ENCODE peak calls at places on chromosomes 16 and 17, in seven cellular contexts. P is body of pancreas, K is heart left ventricle, H is erythroblast, S is testis, J is tibial nerve, A is adrenal gland. F is an unnamed sample.

GRCh38 chr17:46727572-46728348 is 90.7 kb downstream of the WNT3 start:
- DNase-seq in S (no peak), H (no peak), A (no peak), J (no peak), P (no peak), K (no peak), F (no peak)

GRCh38 chr17:81448960-81449359 is 53.7 kb downstream of the BAHCC1 start:
- DNase-seq in K (no peak), A (no peak), P (no peak), J (no peak), H (no peak), S (no peak), F (no peak)

GRCh38 chr17:3738562-3739295 is 15.0 kb downstream of the HASPIN start:
- DNase-seq in P (peak), A (no peak), H (no peak), J (no peak), K (no peak), S (peak), F (peak)

GRCh38 chr17:57557793-57558681 is 187.1 kb downstream of the CCDC182 start:
- DNase-seq in H (no peak), K (no peak), S (no peak), P (no peak), A (no peak), J (no peak), F (peak)

GRCh38 chr17:8062807-8063483 is 24.1 kb downstream of the ALOX15B start:
- DNase-seq in K (no peak), P (no peak), A (no peak), H (peak), J (no peak), S (no peak), F (no peak)

GRCh38 chr17:56540791-56541190 is 52.7 kb upstream of the NOG start:
- DNase-seq in K (no peak), H (no peak), J (no peak), S (no peak), A (no peak), P (no peak), F (no peak)

GRCh38 chr17:41004397-41004796 is 4.5 kb downstream of the KRTAP3-1 start:
- DNase-seq in A (no peak), K (no peak), P (no peak), H (no peak), J (no peak), S (no peak), F (no peak)

GRCh38 chr17:60079401-60079861 is 710 bp upstream of the HEATR6 start:
- DNase-seq in J (no peak), A (peak), H (no peak), P (peak), S (no peak), K (no peak), F (no peak)

GRCh38 chr17:6567528-6568185 is 11.3 kb upstream of the PITPNM3 start:
- DNase-seq in H (peak), A (peak), P (no peak), S (peak), K (no peak), J (no peak), F (peak)

GRCh38 chr17:28897769-28898259 is 281 bp upstream of the FLOT2 start:
- DNase-seq in P (peak), H (peak), A (peak), S (peak), K (no peak), J (no peak), F (no peak)

GRCh38 chr17:2302740-2303277 is 776 bp downstream of the SMG6 start:
- DNase-seq in A (no peak), S (no peak), H (peak), J (no peak), P (no peak), K (no peak), F (no peak)

GRCh38 chr17:57773557-57773956 is 28.5 kb upstream of the CCDC182 start:
- DNase-seq in K (no peak), J (no peak), A (no peak), H (no peak), S (no peak), P (no peak), F (no peak)

GRCh38 chr16:83626676-83627075 is 181.1 kb upstream of the HSBP1 start:
- DNase-seq in J (no peak), S (no peak), A (no peak), P (no peak), H (no peak), K (no peak), F (no peak)

GRCh38 chr16:70647461-70648359 is 1.4 kb downstream of the IL34 start:
- DNase-seq in H (no peak), A (no peak), P (no peak), S (peak), K (no peak), J (no peak), F (no peak)

GRCh38 chr17:49687878-49688491 is 10.1 kb upstream of the SPOP start:
- DNase-seq in P (no peak), K (no peak), S (no peak), A (no peak), H (no peak), J (no peak), F (no peak)

GRCh38 chr16:7398536-7398935 is 65.9 kb downstream of the RBFOX1 start:
- DNase-seq in S (no peak), A (no peak), H (no peak), P (no peak), J (no peak), K (no peak), F (no peak)

GRCh38 chr17:77503916-77504651 is 363.3 kb downstream of the SEC14L1 start:
- DNase-seq in K (no peak), H (no peak), P (no peak), J (no peak), S (peak), A (no peak), F (peak)

GRCh38 chr16:69732101-69732500 is 5.7 kb upstream of the NQO1 start:
- DNase-seq in S (no peak), K (no peak), J (no peak), A (no peak), H (no peak), P (no peak), F (no peak)

GRCh38 chr17:48954300-48954755 is 9.7 kb upstream of the SNF8 start:
- DNase-seq in H (peak), A (no peak), K (no peak), J (no peak), P (no peak), S (no peak), F (no peak)

GRCh38 chr17:1905190-1905919 is 75.5 kb downstream of the RPA1 start:
- DNase-seq in K (no peak), H (no peak), P (no peak), J (no peak), A (no peak), S (no peak), F (no peak)

GRCh38 chr17:3919123-3919624 is 2.9 kb upstream of the P2RX1 start:
- DNase-seq in J (no peak), P (no peak), S (no peak), H (no peak), A (no peak), K (peak), F (no peak)

GRCh38 chr17:72175787-72176515 is 55.1 kb downstream of the SOX9 start:
- DNase-seq in H (no peak), A (no peak), J (no peak), P (peak), K (peak), S (no peak), F (no peak)

GRCh38 chr17:78671607-78672404 is 94.6 kb upstream of the DNAH17 start:
- DNase-seq in S (no peak), A (no peak), P (no peak), H (no peak), J (no peak), K (no peak), F (no peak)

GRCh38 chr16:55502801-55503366 is 6.0 kb upstream of the LPCAT2 start:
- DNase-seq in S (peak), H (no peak), J (peak), A (peak), K (peak), P (peak), F (peak)

GRCh38 chr16:2692948-2693651 is 10.8 kb downstream of the KCTD5 start:
- DNase-seq in J (no peak), K (no peak), P (no peak), A (no peak), H (no peak), S (peak), F (no peak)
- TF ChIP-seq POLR2A in J (no peak), K (no peak), P (no peak), A (no peak), H (no peak), S (no peak), F (no peak)

GRCh38 chr17:37781451-37781850 is 36.6 kb upstream of the HNF1B start:
- DNase-seq in H (no peak), S (no peak), P (no peak), K (no peak), A (no peak), J (no peak), F (no peak)
- TF ChIP-seq POLR2A in H (no peak), S (no peak), P (no peak), K (no peak), A (no peak), J (no peak), F (no peak)

GRCh38 chr16:27242398-27242797 is 26.2 kb downstream of the NSMCE1 start:
- DNase-seq in P (no peak), K (no peak), J (no peak), H (no peak), S (no peak), A (no peak), F (no peak)
- TF ChIP-seq POLR2A in P (no peak), K (no peak), J (no peak), H (no peak), S (no peak), A (no peak), F (no peak)

DNA sequence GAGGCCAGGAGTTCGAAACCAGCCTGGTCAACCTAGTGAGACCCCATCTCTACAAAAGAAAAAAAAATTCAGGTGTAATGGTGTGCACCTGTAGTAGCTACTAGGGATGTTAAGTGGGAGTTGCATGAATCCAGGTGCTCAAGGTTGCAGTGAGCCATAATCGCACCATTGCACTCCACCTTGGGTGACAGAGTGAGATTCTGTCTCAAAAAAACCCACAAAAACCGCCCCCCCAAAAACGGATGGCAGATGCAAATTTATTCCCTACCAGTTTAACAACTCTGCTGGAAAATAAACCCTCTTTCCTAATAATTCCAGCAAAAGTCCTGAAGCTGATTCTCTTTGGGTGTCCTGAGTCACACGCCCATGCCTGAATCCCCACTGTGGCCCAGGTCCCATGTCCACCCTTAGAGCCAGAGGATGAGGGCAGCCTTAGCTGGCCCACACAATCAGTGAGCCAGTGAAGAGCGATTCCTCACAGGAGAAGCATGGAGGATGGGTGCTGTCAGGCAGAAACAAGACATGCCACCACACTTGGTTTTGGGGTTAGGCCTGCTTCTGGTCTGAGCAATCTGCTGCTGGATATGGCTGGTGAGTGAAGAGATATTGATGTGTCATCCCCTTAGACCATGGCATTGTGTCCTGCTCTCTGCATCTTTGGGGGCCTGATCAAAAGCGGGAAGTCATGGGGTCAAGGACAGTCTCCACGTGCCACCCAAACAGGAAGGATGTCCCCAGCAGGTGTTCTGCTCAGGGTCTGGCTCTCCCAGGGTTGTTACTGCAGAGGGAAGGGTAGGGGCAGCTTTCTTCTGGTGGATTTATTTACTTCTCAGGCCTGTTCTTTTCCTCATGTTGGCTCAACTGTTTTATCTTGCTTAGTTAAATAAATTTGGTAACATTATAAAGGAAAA is 140.6 kb downstream of the PRKCB start:
- DNase-seq in J (no peak), H (no peak), A (no peak), K (no peak), P (no peak), S (no peak), F (peak)
- TF ChIP-seq POLR2A in J (no peak), H (no peak), A (no peak), K (no peak), P (no peak), S (no peak), F (no peak)

GRCh38 chr17:742147-742793 is 9.8 kb downstream of the GEMIN4 start:
- DNase-seq in S (no peak), K (no peak), P (no peak), H (no peak), A (no peak), J (no peak), F (no peak)
- TF ChIP-seq POLR2A in S (no peak), K (no peak), P (no peak), H (no peak), A (no peak), J (no peak), F (no peak)

GRCh38 chr16:56939801-56940200 is 7.9 kb downstream of the HERPUD1 start:
- DNase-seq in A (no peak), P (no peak), H (no peak), S (no peak), J (no peak), K (no peak), F (no peak)

GRCh38 chr16:56941856-56942331 is 10.0 kb downstream of the HERPUD1 start:
- DNase-seq in J (no peak), K (no peak), P (no peak), H (no peak), S (no peak), A (no peak), F (no peak)

GRCh38 chr16:56938664-56939513 is 6.9 kb downstream of the HERPUD1 start:
- DNase-seq in H (no peak), A (no peak), S (no peak), P (no peak), J (no peak), K (no peak), F (no peak)

GRCh38 chr16:56943761-56944375 is 11.9 kb downstream of the HERPUD1 start:
- DNase-seq in H (no peak), S (no peak), K (no peak), J (no peak), P (no peak), A (no peak), F (no peak)

GRCh38 chr16:56941092-56941491 is 9.2 kb downstream of the HERPUD1 start:
- DNase-seq in A (no peak), S (no peak), K (no peak), J (no peak), P (no peak), H (no peak), F (no peak)
- TF ChIP-seq POLR2A in A (no peak), S (no peak), K (no peak), J (no peak), P (no peak), H (no peak), F (no peak)

DNA sequence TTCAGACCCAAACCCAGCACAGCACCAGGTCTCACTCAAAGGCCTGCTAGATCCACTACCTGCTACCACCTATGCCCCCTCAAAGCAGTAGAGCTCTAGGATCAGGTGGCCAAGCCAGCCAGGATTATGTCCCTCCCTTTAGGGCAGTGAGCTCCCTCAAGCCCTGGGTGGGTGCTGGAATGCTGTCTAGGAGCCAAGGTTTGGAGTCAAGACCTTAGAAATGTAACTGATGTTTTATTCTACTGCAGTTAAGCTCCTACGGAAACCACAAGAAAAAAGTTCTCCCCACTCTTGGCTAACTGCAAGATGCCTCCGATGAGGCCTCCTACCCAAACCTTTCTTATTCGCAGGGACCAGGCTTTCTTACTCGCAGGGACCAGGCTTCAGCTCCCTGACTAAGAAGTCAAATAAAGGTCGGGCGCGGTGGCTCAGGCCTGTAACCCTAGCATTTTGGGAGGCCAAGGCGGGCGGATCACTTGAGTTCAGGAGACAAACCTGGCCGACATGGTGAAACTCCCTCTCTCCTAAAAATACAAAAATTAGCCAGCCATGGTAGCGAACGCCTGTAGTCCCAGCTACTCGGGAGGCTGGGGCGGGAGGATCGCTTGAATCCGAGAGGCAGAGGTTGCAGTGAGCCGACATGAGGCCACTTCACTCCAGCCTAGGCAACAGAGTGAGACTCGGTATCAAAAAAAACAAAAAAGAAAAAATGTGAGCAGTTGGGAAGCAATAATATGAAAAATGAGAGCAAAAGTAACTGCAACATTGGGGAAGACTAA is 31.8 kb upstream of the ARL4D start:
- DNase-seq in K (no peak), J (no peak), H (no peak), A (no peak), S (no peak), P (peak), F (no peak)
- TF ChIP-seq POLR2A in K (no peak), J (no peak), H (no peak), A (no peak), S (no peak), P (no peak), F (no peak)

DNA sequence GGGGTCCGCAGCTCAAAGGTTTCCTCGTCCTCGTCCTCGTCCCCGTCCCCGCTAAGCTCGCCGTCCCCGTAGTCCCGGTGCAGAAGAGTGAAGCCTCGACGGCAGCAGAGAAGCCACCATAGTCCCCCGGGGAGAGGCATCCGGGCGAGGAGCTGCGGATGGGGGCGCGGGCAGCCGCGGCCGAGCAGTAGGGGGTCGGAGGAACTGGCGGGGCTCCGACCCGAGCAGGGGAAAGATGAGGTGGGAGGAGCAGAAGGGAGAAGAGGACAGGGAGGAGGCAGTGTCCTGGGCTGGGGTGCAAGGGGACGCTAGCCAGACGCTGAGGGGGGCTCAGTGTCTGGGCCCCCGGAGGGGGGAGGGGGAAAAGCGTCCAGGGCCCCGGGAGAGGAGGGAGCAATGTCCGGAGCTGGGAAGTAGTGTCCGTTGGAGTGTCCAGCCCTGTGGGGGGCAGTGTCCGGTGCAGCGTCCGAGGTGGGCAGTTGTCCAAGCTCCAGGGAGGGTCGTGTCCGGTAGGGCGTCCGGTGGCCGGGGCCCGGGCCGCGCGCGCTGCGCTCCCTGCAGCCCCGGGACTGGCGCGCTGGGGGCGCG is at the start of gene PLEKHH3:
- DNase-seq in S (no peak), A (no peak), P (no peak), J (no peak), H (no peak), K (no peak), F (no peak)
- TF ChIP-seq POLR2A in S (peak), A (peak), P (peak), J (peak), H (peak), K (peak), F (no peak)

GRCh38 chr16:84699712-84700517 is at the start of gene USP10:
- DNase-seq in P (peak), S (peak), J (peak), A (peak), H (peak), K (peak), F (peak)
- TF ChIP-seq POLR2A in P (no peak), S (no peak), J (peak), A (no peak), H (peak), K (peak), F (no peak)

GRCh38 chr16:89655062-89655643 is 2.4 kb downstream of the CHMP1A start:
- DNase-seq in A (no peak), J (no peak), H (no peak), K (no peak), P (no peak), S (no peak), F (no peak)

GRCh38 chr16:89660146-89660545 is 2.5 kb downstream of the SPATA33 start:
- DNase-seq in H (no peak), K (no peak), A (no peak), P (no peak), J (no peak), S (no peak), F (no peak)

GRCh38 chr16:89658221-89658879 is 714 bp downstream of the SPATA33 start:
- DNase-seq in A (no peak), P (no peak), K (no peak), H (peak), J (no peak), S (no peak), F (no peak)

GRCh38 chr16:89656435-89657121 is 930 bp downstream of the CHMP1A start:
- DNase-seq in J (no peak), S (no peak), A (no peak), K (no peak), H (no peak), P (no peak), F (no peak)

GRCh38 chr16:89657442-89658220 is at the start of the genes CHMP1A and SPATA33:
- DNase-seq in A (peak), S (peak), J (peak), H (peak), K (peak), P (peak), F (peak)
- TF ChIP-seq POLR2A in A (peak), S (no peak), J (peak), H (peak), K (peak), P (no peak), F (no peak)